ENCODE peak calls at places on chromosomes 7 and 10, in five cellular contexts. G, T, X, H and A are unnamed samples.

GRCh38 chr10:89518876-89519842 is 16.2 kb downstream of the SLC16A12 start:
- DNase-seq in T (no peak), G (no peak), H (no peak), X (no peak), A (no peak)

GRCh38 chr10:103921750-103922195 is 3.8 kb upstream of the STN1 start:
- DNase-seq in T (peak), X (no peak), G (no peak), H (no peak), A (peak)

GRCh38 chr7:44291066-44291732 is 34.2 kb downstream of the CAMK2B start:
- DNase-seq in H (no peak), G (no peak), T (peak), X (no peak), A (no peak)

GRCh38 chr7:106737202-106737562 is 76.2 kb upstream of the CCDC71L start:
- DNase-seq in H (no peak), G (no peak), T (no peak), X (no peak), A (no peak)

GRCh38 chr10:133132711-133133291 is 27.2 kb upstream of the KNDC1 start:
- DNase-seq in T (no peak), G (no peak), X (no peak), H (no peak), A (no peak)

GRCh38 chr10:15097011-15097812 is at the start of gene RPP38:
- DNase-seq in H (peak), X (peak), T (peak), G (peak), A (peak)

GRCh38 chr10:102596506-102596971 is 47.7 kb upstream of the TRIM8 start:
- DNase-seq in G (no peak), H (no peak), T (peak), X (peak), A (peak)

GRCh38 chr10:75395955-75396860 is 5.4 kb downstream of the ZNF503 start:
- DNase-seq in T (no peak), X (no peak), G (no peak), H (no peak), A (no peak)

GRCh38 chr7:44286182-44286617 is 39.2 kb downstream of the CAMK2B start:
- DNase-seq in T (no peak), H (no peak), G (no peak), X (no peak), A (no peak)

GRCh38 chr7:1899201-1899600 is 229.1 kb downstream of the ELFN1 start:
- DNase-seq in H (no peak), T (no peak), X (no peak), G (no peak), A (no peak)

GRCh38 chr10:117723343-117723742 is 180.8 kb downstream of the EMX2 start:
- DNase-seq in T (no peak), G (no peak), H (no peak), X (no peak), A (no peak)

GRCh38 chr10:112429654-112430230 is 17.0 kb downstream of the ZDHHC6 start:
- DNase-seq in H (no peak), G (no peak), T (no peak), X (no peak), A (no peak)

GRCh38 chr10:4693967-4694366 is 132.0 kb upstream of the AKR1E2 start:
- DNase-seq in G (no peak), T (no peak), H (no peak), X (no peak), A (no peak)

GRCh38 chr7:23469961-23470250 is 385 bp downstream of the IGF2BP3 start:
- DNase-seq in X (no peak), H (no peak), G (no peak), T (peak), A (no peak)

GRCh38 chr7:94368371-94368791 is 26.3 kb upstream of the COL1A2 start:
- DNase-seq in X (peak), T (no peak), G (no peak), H (no peak), A (no peak)